ENCODE peak calls at places on chromosomes 13 and 19, in four cellular contexts. One of them, this sample, is unnamed.

GRCh38 chr19:7652061-7652641 is 15.2 kb downstream of the STXBP2 start:
- DNase-seq in K562: peak; percentile 81
- DNase-seq in IMR-90: peak; percentile 60
- DNase-seq in endothelial cell of umbilical vein: peak; percentile 79
- DNase-seq in this sample: peak; percentile 48

GRCh38 chr19:35140898-35141626 is 2.0 kb upstream of the FXYD7 start:
- DNase-seq in K562: peak; percentile 100
- DNase-seq in IMR-90: peak; percentile 86
- DNase-seq in endothelial cell of umbilical vein: peak; percentile 79
- DNase-seq in this sample: no peak

GRCh38 chr13:113671066-113672001 is 4.3 kb downstream of the GRK1 start:
- DNase-seq in K562: no peak
- DNase-seq in IMR-90: no peak
- DNase-seq in endothelial cell of umbilical vein: no peak
- DNase-seq in this sample: no peak

GRCh38 chr19:22622901-22623840 is 11.0 kb upstream of the ZNF492 start:
- DNase-seq in K562: no peak
- DNase-seq in IMR-90: no peak
- DNase-seq in endothelial cell of umbilical vein: no peak
- DNase-seq in this sample: no peak

GRCh38 chr13:51280379-51280940 is 58.3 kb downstream of the FAM124A start:
- DNase-seq in K562: no peak
- DNase-seq in IMR-90: no peak
- DNase-seq in endothelial cell of umbilical vein: no peak
- DNase-seq in this sample: no peak

GRCh38 chr13:42001580-42001979 is 40.7 kb upstream of the VWA8 start:
- DNase-seq in K562: no peak
- DNase-seq in IMR-90: peak; percentile 93
- DNase-seq in endothelial cell of umbilical vein: no peak
- DNase-seq in this sample: no peak

GRCh38 chr13:98890920-98891319 is 86.9 kb downstream of the DOCK9 start:
- DNase-seq in K562: no peak
- DNase-seq in IMR-90: no peak
- DNase-seq in endothelial cell of umbilical vein: peak; percentile 46
- DNase-seq in this sample: no peak

GRCh38 chr13:50731400-50731799 is 112.1 kb downstream of the DLEU7 start:
- DNase-seq in K562: no peak
- DNase-seq in IMR-90: peak; percentile 54
- DNase-seq in endothelial cell of umbilical vein: peak; percentile 82
- DNase-seq in this sample: peak; percentile 8

GRCh38 chr13:23928985-23929384 is 31.7 kb upstream of the C1QTNF9B start:
- DNase-seq in K562: no peak
- DNase-seq in IMR-90: peak; percentile 90
- DNase-seq in endothelial cell of umbilical vein: peak; percentile 63
- DNase-seq in this sample: no peak

GRCh38 chr13:35833031-35833430 is 298.2 kb downstream of the DCLK1 start:
- DNase-seq in K562: no peak
- DNase-seq in IMR-90: no peak
- DNase-seq in endothelial cell of umbilical vein: no peak
- DNase-seq in this sample: no peak

GRCh38 chr13:45333973-45334922 is 6.7 kb downstream of the TPT1 start:
- DNase-seq in K562: no peak
- DNase-seq in IMR-90: peak; percentile 62
- DNase-seq in endothelial cell of umbilical vein: peak; percentile 45
- DNase-seq in this sample: no peak

GRCh38 chr19:31427857-31428256 is 78.6 kb upstream of the TSHZ3 start:
- DNase-seq in K562: no peak
- DNase-seq in IMR-90: no peak
- DNase-seq in endothelial cell of umbilical vein: no peak
- DNase-seq in this sample: no peak

GRCh38 chr13:75904012-75904411 is 267.9 kb downstream of the LMO7 start:
- DNase-seq in K562: no peak
- DNase-seq in IMR-90: no peak
- DNase-seq in endothelial cell of umbilical vein: no peak
- DNase-seq in this sample: no peak

GRCh38 chr19:31502536-31503170 is 153.4 kb upstream of the TSHZ3 start:
- DNase-seq in K562: no peak
- DNase-seq in IMR-90: no peak
- DNase-seq in endothelial cell of umbilical vein: no peak
- DNase-seq in this sample: no peak

GRCh38 chr13:106350208-106350607 is 185.3 kb downstream of the EFNB2 start:
- DNase-seq in K562: no peak
- DNase-seq in IMR-90: no peak
- DNase-seq in endothelial cell of umbilical vein: no peak
- DNase-seq in this sample: no peak

GRCh38 chr13:49495783-49496762 is at the start of gene PHF11:
- DNase-seq in K562: peak; percentile 81
- DNase-seq in IMR-90: peak; percentile 76
- DNase-seq in endothelial cell of umbilical vein: peak; percentile 58
- DNase-seq in this sample: peak; percentile 65

DNA sequence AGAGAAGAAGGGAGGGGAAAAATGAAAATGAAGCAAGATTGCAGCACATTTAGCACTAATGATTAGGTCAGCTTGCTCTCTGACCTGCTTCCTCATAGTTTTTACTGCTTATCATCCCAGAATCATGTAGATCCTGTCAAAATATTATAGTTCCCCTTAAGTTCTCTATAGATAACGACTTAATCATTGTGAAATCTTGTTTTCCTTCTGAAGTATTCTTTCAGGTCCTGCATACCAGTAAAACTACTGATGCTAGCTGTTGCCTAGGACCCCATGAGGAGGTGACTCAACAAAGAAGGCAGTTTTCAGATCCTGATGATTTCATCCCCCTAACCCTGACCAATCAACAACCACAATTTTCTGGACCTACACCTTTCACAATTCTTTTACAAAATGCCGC is 1131.7 kb downstream of the SLITRK5 start:
- DNase-seq in K562: no peak
- DNase-seq in IMR-90: no peak
- DNase-seq in endothelial cell of umbilical vein: no peak
- DNase-seq in this sample: no peak
- TF ChIP-seq FOS in K562: no peak
- TF ChIP-seq FOS in IMR-90: no peak
- TF ChIP-seq FOS in endothelial cell of umbilical vein: no peak
- TF ChIP-seq FOS in this sample: no peak

GRCh38 chr13:19845758-19846157 is 17.7 kb downstream of the ZMYM5 start:
- DNase-seq in K562: peak; percentile 32
- DNase-seq in IMR-90: peak; percentile 99
- DNase-seq in endothelial cell of umbilical vein: peak; percentile 62
- DNase-seq in this sample: no peak
- TF ChIP-seq FOS in K562: peak; percentile 24
- TF ChIP-seq FOS in IMR-90: peak; percentile 93
- TF ChIP-seq FOS in endothelial cell of umbilical vein: peak; percentile 78
- TF ChIP-seq FOS in this sample: no peak

DNA sequence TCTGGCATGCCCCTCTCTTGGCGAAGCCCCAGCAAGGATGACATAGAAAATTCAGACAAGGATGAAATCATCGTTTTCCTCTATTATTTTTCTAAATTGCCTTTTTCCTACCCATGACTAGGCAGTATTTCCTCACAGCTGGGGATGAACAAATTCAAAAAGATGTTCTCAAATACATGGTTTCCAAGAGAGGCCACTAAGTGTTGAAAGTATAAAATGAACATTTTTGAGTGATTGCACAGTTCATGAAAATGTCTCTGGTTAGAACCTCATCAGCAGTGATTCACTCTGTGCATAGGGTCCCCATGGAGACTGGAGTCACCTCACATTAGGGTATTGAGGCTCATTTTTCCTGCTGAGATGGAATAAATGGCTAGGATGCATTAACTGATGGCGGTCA is 373.7 kb downstream of the DNAJC15 start:
- DNase-seq in K562: no peak
- DNase-seq in IMR-90: peak; percentile 68
- DNase-seq in endothelial cell of umbilical vein: no peak
- DNase-seq in this sample: no peak
- TF ChIP-seq FOS in K562: no peak
- TF ChIP-seq FOS in IMR-90: no peak
- TF ChIP-seq FOS in endothelial cell of umbilical vein: no peak
- TF ChIP-seq FOS in this sample: no peak

GRCh38 chr19:3554254-3555083 is 2.9 kb downstream of the MFSD12 start:
- DNase-seq in K562: no peak
- DNase-seq in IMR-90: no peak
- DNase-seq in endothelial cell of umbilical vein: no peak
- DNase-seq in this sample: no peak
- TF ChIP-seq FOS in K562: no peak
- TF ChIP-seq FOS in IMR-90: no peak
- TF ChIP-seq FOS in endothelial cell of umbilical vein: no peak
- TF ChIP-seq FOS in this sample: no peak

This sample was measured in GM12878.